ENCODE peak calls at places on chromosomes 13 and 19, in six cellular contexts. R, E, V, L, S and Q are unnamed samples. For H3K36me3 and H3K4me1, the result is how much of the 10 kb centered on the place peaks cover.

GRCh38 chr19:3725121-3725520 is 16.9 kb downstream of the TJP3 start:
- DNase-seq in R (no peak), E (no peak), V (no peak), L (no peak), S (no peak), Q (no peak)

GRCh38 chr19:19651076-19651475 is 7.6 kb upstream of the GMIP start:
- DNase-seq in R (no peak), E (no peak), V (no peak), L (no peak), S (no peak), Q (no peak)

GRCh38 chr19:5296021-5296420 is 44.6 kb downstream of the PTPRS start:
- DNase-seq in R (no peak), E (no peak), V (no peak), L (no peak), S (no peak), Q (no peak)

GRCh38 chr19:6534451-6535093 is 3.7 kb downstream of the TNFSF9 start:
- DNase-seq in R (peak), E (no peak), V (peak), L (no peak), S (no peak), Q (no peak)

GRCh38 chr19:35717665-35718344 is at the start of gene KMT2B:
- DNase-seq in R (peak), E (no peak), V (no peak), L (no peak), S (no peak), Q (no peak)

GRCh38 chr19:48390188-48391099 is 907 bp downstream of the KDELR1 start:
- DNase-seq in R (peak), E (peak), V (peak), L (peak), S (peak), Q (peak)

GRCh38 chr19:29547361-29547960 is 21.7 kb downstream of the VSTM2B start:
- DNase-seq in R (no peak), E (peak), V (no peak), L (no peak), S (peak), Q (no peak)

GRCh38 chr13:100523437-100523836 is 65.2 kb downstream of the GGACT start:
- DNase-seq in R (no peak), E (no peak), V (no peak), L (no peak), S (peak), Q (no peak)

GRCh38 chr19:40421468-40421778 is 4.4 kb downstream of the SERTAD1 start:
- DNase-seq in R (no peak), E (no peak), V (no peak), L (no peak), S (no peak), Q (no peak)

GRCh38 chr13:32415019-32415418 is 12.9 kb downstream of the N4BP2L1 start:
- DNase-seq in R (peak), E (no peak), V (no peak), L (no peak), S (peak), Q (peak)

GRCh38 chr19:22335716-22336115 is 49.5 kb downstream of the ZNF729 start:
- DNase-seq in R (no peak), E (no peak), V (no peak), L (no peak), S (no peak), Q (no peak)

GRCh38 chr13:103130681-103131210 is 64.5 kb upstream of the SLC10A2 start:
- DNase-seq in R (no peak), E (no peak), V (no peak), L (no peak), S (no peak), Q (no peak)

GRCh38 chr13:28273919-28274318 is 135.6 kb downstream of the PAN3 start:
- DNase-seq in R (peak), E (no peak), V (no peak), L (no peak), S (no peak), Q (peak)

GRCh38 chr19:53612762-53613526 is 18.9 kb upstream of the DPRX start:
- DNase-seq in R (peak), E (no peak), V (no peak), L (no peak), S (no peak), Q (no peak)

GRCh38 chr19:39937094-39937493 is 2.7 kb upstream of the FCGBP start:
- DNase-seq in R (no peak), E (no peak), V (no peak), L (peak), S (no peak), Q (no peak)

GRCh38 chr13:79810018-79810417 is 329.1 kb downstream of the NDFIP2 start:
- DNase-seq in R (no peak), E (no peak), V (no peak), L (no peak), S (no peak), Q (no peak)

GRCh38 chr19:35935911-35936737 is at the start of gene LRFN3:
- DNase-seq in R (peak), E (peak), V (peak), L (peak), S (peak), Q (peak)

GRCh38 chr19:33562636-33563035 is 41.0 kb upstream of the PEPD start:
- DNase-seq in R (peak), E (no peak), V (no peak), L (no peak), S (no peak), Q (no peak)

GRCh38 chr13:35866801-35867200 is 264.4 kb downstream of the DCLK1 start:
- DNase-seq in R (no peak), E (no peak), V (no peak), L (no peak), S (no peak), Q (no peak)

GRCh38 chr19:35801828-35802227 is 10.8 kb downstream of the PRODH2 start:
- DNase-seq in R (no peak), E (no peak), V (no peak), L (no peak), S (no peak), Q (no peak)

GRCh38 chr13:76336889-76337844 is 549.0 kb downstream of the KCTD12 start:
- DNase-seq in R (peak), E (no peak), V (no peak), L (no peak), S (no peak), Q (no peak)

GRCh38 chr13:45289936-45290563 is 50.9 kb downstream of the TPT1 start:
- DNase-seq in R (no peak), E (no peak), V (no peak), L (no peak), S (no peak), Q (no peak)

GRCh38 chr19:4506449-4507149 is 11.7 kb downstream of the PLIN4 start:
- DNase-seq in R (no peak), E (no peak), V (no peak), L (no peak), S (no peak), Q (no peak)

GRCh38 chr13:70432276-70432805 is 324.1 kb upstream of the KLHL1 start:
- DNase-seq in R (peak), E (no peak), V (no peak), L (no peak), S (no peak), Q (no peak)

GRCh38 chr19:31070676-31071075 is 278.6 kb downstream of the TSHZ3 start:
- DNase-seq in R (no peak), E (no peak), V (no peak), L (no peak), S (no peak), Q (no peak)

GRCh38 chr13:73259061-73259908 is 200.5 kb downstream of the KLF5 start:
- DNase-seq in R (no peak), E (no peak), V (no peak), L (no peak), S (no peak), Q (no peak)

GRCh38 chr13:46759861-46760260 is 37.1 kb downstream of the ESD start:
- DNase-seq in R (no peak), E (no peak), V (no peak), L (no peak), S (peak), Q (no peak)

GRCh38 chr19:19271828-19272599 is 1.1 kb downstream of the TM6SF2 start:
- DNase-seq in R (no peak), E (peak), V (no peak), L (no peak), S (no peak), Q (no peak)

GRCh38 chr19:13024126-13024957 is 29.1 kb downstream of the NFIX start:
- DNase-seq in R (no peak), E (no peak), V (no peak), L (no peak), S (no peak), Q (no peak)

GRCh38 chr19:55538132-55538531 is 1.2 kb upstream of the SBK2 start:
- DNase-seq in R (peak), E (no peak), V (no peak), L (no peak), S (no peak), Q (no peak)

GRCh38 chr19:51131780-51132680 is 7.3 kb downstream of the SIGLEC9 start:
- DNase-seq in R (peak), E (peak), V (peak), L (peak), S (peak), Q (no peak)

GRCh38 chr19:7748756-7749155 is 1.4 kb upstream of the CD209 start:
- DNase-seq in R (peak), E (no peak), V (no peak), L (no peak), S (no peak), Q (no peak)

GRCh38 chr19:3343619-3344502 is 22.5 kb upstream of the NFIC start:
- DNase-seq in R (peak), E (peak), V (peak), L (no peak), S (peak), Q (peak)

GRCh38 chr13:111344471-111345191 is 24.2 kb downstream of the TEX29 start:
- DNase-seq in R (peak), E (no peak), V (peak), L (no peak), S (no peak), Q (no peak)

GRCh38 chr13:73903561-73903960 is 230.6 kb downstream of the KLF12 start:
- DNase-seq in R (peak), E (no peak), V (no peak), L (no peak), S (no peak), Q (no peak)

GRCh38 chr13:39818953-39819352 is 163.5 kb downstream of the COG6 start:
- DNase-seq in R (no peak), E (no peak), V (no peak), L (no peak), S (no peak), Q (no peak)

GRCh38 chr13:49967456-49967855 is 29.4 kb upstream of the TRIM13 start:
- DNase-seq in R (no peak), E (no peak), V (no peak), L (no peak), S (no peak), Q (no peak)
- H3K36me3 ChIP-seq in R (under half), E (under half), V (under half), L (under half), S (under half), Q (under half)

DNA sequence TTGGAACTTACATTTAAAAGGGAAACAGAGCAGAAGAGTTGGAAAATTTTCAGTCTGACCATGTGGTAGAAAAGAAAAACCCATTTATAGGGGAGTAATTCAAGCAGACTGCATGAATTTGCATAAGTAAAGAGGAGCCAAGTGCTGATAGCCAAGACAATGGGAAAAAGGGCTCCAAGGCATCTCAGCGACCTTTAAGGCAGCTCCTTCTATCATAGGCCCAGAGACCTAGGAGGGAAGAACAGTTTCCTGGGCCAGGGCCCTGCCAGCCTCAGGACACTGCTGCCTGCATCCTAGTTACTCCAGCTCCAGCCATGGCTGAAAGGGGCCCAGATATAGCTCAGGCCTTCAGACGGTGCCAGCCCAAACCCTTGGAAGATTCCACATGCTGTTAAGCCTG is 7.5 kb downstream of the DNAJC3 start:
- DNase-seq in R (peak), E (no peak), V (no peak), L (no peak), S (no peak), Q (no peak)
- H3K4me1 ChIP-seq in R (under half), E (under half), V (half or more), L (under half), S (under half), Q (under half)

GRCh38 chr13:31145417-31145816 is 16.3 kb downstream of the HSPH1 start:
- DNase-seq in R (no peak), E (no peak), V (no peak), L (no peak), S (no peak), Q (no peak)
- H3K36me3 ChIP-seq in R (half or more), E (under half), V (under half), L (half or more), S (half or more), Q (half or more)

DNA sequence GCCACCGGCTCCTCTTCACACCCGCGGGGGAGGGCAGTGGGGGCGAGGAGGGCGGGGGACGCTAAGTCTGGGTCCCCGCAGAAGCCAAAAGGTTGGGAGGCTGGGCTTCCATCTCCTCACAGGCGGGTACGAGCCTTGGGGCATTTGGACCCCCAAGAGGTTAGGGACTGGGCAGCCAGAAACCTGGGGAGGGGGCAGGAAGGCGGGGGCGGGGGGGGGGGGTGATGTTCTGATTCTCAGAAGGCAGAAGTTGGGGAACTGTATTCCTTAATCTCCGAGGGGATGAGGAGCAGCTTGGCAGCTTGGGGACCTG is 5.1 kb downstream of the BCL3 start:
- DNase-seq in R (no peak), E (no peak), V (no peak), L (no peak), S (no peak), Q (no peak)
- H3K4me1 ChIP-seq in R (under half), E (half or more), V (half or more), L (half or more), S (half or more), Q (under half)

DNA sequence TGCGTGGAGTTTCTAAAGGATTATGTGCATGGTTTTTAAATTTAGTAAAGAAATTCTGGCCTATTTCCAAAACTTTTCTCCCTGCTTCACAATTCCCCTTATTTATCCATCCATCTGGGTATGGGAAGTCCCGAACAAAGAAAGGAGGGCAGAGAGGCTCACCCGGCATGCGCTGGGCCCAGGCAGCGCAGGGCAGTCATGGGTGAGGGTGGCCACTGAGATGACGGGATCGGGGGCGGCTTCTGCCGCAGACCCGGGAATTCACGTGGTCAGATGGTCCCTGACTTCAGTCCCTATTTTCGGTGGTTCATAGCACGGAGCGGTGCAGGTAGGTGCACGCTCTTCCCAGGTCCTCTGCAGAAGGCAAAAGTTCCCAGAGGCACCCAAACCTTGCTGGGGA is 14.5 kb downstream of the IRS2 start:
- DNase-seq in R (no peak), E (no peak), V (no peak), L (no peak), S (no peak), Q (no peak)
- H3K36me3 ChIP-seq in R (under half), E (under half), V (under half), L (under half), S (under half), Q (under half)

GRCh38 chr19:1199531-1199930 is 6.0 kb upstream of the STK11 start:
- DNase-seq in R (no peak), E (no peak), V (no peak), L (no peak), S (no peak), Q (no peak)
- H3K4me1 ChIP-seq in R (under half), E (under half), V (under half), L (under half), S (under half), Q (under half)